ENCODE peak calls at places on chromosome 6, in six cellular contexts. C is GM12878, B is H1, R is HepG2, D is K562, E is HCT116. T is an unnamed sample.

GRCh38 chr6:1635305-1636010 is 25.7 kb downstream of the FOXC1 start:
- DNase-seq in C (no peak), B (no peak), R (no peak), D (no peak), E (no peak), T (no peak)

GRCh38 chr6:30002871-30003270 is 58.2 kb upstream of the POLR1H start:
- DNase-seq in C (no peak), B (no peak), R (no peak), D (no peak), E (no peak), T (no peak)

GRCh38 chr6:37862415-37862814 is 42.9 kb downstream of the ZFAND3 start:
- DNase-seq in C (no peak), B (no peak), R (no peak), D (no peak), E (no peak), T (no peak)

GRCh38 chr6:97322811-97323210 is 39.8 kb upstream of the MMS22L start:
- DNase-seq in C (no peak), B (no peak), R (no peak), D (no peak), E (no peak), T (no peak)

GRCh38 chr6:35392773-35393672 is 50.7 kb downstream of the PPARD start:
- DNase-seq in C (no peak), B (no peak), R (peak), D (peak), E (no peak), T (no peak)

GRCh38 chr6:32566957-32567356 is 22.7 kb downstream of the HLA-DRB1 start:
- DNase-seq in C (no peak), B (no peak), R (no peak), D (no peak), E (no peak), T (no peak)

GRCh38 chr6:91827151-91827550 is 1240.3 kb upstream of the MAP3K7 start:
- DNase-seq in C (no peak), B (no peak), R (no peak), D (no peak), E (no peak), T (no peak)

GRCh38 chr6:38806833-38807232 is 91.7 kb downstream of the DNAH8 start:
- DNase-seq in C (no peak), B (no peak), R (no peak), D (no peak), E (no peak), T (no peak)

GRCh38 chr6:21769973-21770372 is 176.4 kb downstream of the SOX4 start:
- DNase-seq in C (no peak), B (no peak), R (no peak), D (no peak), E (no peak), T (no peak)

GRCh38 chr6:34154668-34155447 is 9.0 kb upstream of the GRM4 start:
- DNase-seq in C (no peak), B (no peak), R (no peak), D (peak), E (no peak), T (peak)

GRCh38 chr6:4848382-4849068 is 72.3 kb downstream of the CDYL start:
- DNase-seq in C (no peak), B (no peak), R (peak), D (no peak), E (no peak), T (peak)

GRCh38 chr6:9397981-9398559 is 962.7 kb upstream of the SLC35B3 start:
- DNase-seq in C (no peak), B (no peak), R (no peak), D (no peak), E (no peak), T (no peak)

GRCh38 chr6:137240168-137240567 is 21.0 kb upstream of the IFNGR1 start:
- DNase-seq in C (no peak), B (no peak), R (peak), D (no peak), E (no peak), T (no peak)

GRCh38 chr6:22035690-22036089 is 261.1 kb downstream of the PRL start:
- DNase-seq in C (no peak), B (no peak), R (no peak), D (no peak), E (no peak), T (no peak)

GRCh38 chr6:168219167-168219566 is 100.4 kb downstream of the DACT2 start:
- DNase-seq in C (no peak), B (no peak), R (no peak), D (no peak), E (no peak), T (no peak)

GRCh38 chr6:157726892-157727628 is 96.0 kb upstream of the SNX9 start:
- DNase-seq in C (no peak), B (no peak), R (no peak), D (no peak), E (no peak), T (no peak)

GRCh38 chr6:157099912-157100593 is 223.3 kb downstream of the TMEM242 start:
- DNase-seq in C (peak), B (no peak), R (no peak), D (peak), E (no peak), T (no peak)

GRCh38 chr6:82068721-82069120 is 178.8 kb downstream of the IBTK start:
- DNase-seq in C (no peak), B (no peak), R (no peak), D (no peak), E (no peak), T (no peak)

GRCh38 chr6:72832271-72832670 is 210.4 kb downstream of the KCNQ5 start:
- DNase-seq in C (no peak), B (no peak), R (no peak), D (no peak), E (no peak), T (no peak)

GRCh38 chr6:75488026-75488425 is 5.6 kb downstream of the FILIP1 start:
- DNase-seq in C (no peak), B (no peak), R (no peak), D (no peak), E (no peak), T (no peak)

GRCh38 chr6:147715035-147715434 is 206.5 kb downstream of the SAMD5 start:
- DNase-seq in C (no peak), B (no peak), R (no peak), D (no peak), E (no peak), T (no peak)

GRCh38 chr6:131061771-131062160 is 1.3 kb downstream of the EPB41L2 start:
- DNase-seq in C (no peak), B (no peak), R (no peak), D (no peak), E (no peak), T (no peak)

GRCh38 chr6:97081010-97081573 is 156.6 kb downstream of the KLHL32 start:
- DNase-seq in C (no peak), B (no peak), R (no peak), D (no peak), E (no peak), T (no peak)

GRCh38 chr6:100456881-100457220 is 7.9 kb downstream of the SIM1 start:
- DNase-seq in C (no peak), B (no peak), R (no peak), D (no peak), E (no peak), T (no peak)

GRCh38 chr6:39335780-39336541 is 13.5 kb upstream of the KCNK16 start:
- DNase-seq in C (no peak), B (no peak), R (no peak), D (no peak), E (no peak), T (no peak)

GRCh38 chr6:30740993-30741784 is 1.3 kb downstream of the FLOT1 start:
- DNase-seq in C (no peak), B (no peak), R (no peak), D (no peak), E (no peak), T (no peak)

GRCh38 chr6:160048471-160048870 is 73.1 kb upstream of the SLC22A1 start:
- DNase-seq in C (no peak), B (no peak), R (no peak), D (no peak), E (no peak), T (no peak)
- TF ChIP-seq JUND in C (no peak), B (no peak), R (no peak), D (no peak), E (no peak), T (no peak)

DNA sequence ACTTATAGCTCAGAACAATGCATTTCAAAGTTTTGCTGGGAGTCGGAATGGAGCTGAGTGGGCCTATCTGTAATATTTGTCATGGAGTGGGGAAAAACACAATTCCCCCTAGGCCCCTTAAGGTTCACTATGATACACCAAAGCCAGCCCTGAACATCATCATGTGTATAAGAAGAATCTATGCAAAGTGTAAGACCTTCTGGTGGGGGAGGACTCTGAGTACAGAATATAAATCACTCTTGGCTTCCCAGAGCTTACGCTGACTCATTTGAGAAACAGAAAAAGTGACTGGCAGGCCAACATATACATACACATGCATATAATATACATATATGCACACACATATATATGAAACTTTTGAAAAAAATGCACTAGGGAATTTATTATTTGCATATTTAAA is 54.1 kb upstream of the UBR2 start:
- DNase-seq in C (no peak), B (no peak), R (no peak), D (no peak), E (no peak), T (no peak)
- TF ChIP-seq JUND in C (no peak), B (no peak), R (no peak), D (no peak), E (no peak), T (no peak)

GRCh38 chr6:161951139-161951538 is 677.3 kb upstream of the AGPAT4 start:
- DNase-seq in C (no peak), B (no peak), R (no peak), D (no peak), E (no peak), T (no peak)
- TF ChIP-seq JUND in C (no peak), B (no peak), R (no peak), D (no peak), E (no peak), T (no peak)

GRCh38 chr6:7914991-7915789 is 4.6 kb upstream of the TXNDC5 start:
- DNase-seq in C (no peak), B (no peak), R (no peak), D (no peak), E (no peak), T (no peak)
- TF ChIP-seq JUND in C (no peak), B (no peak), R (no peak), D (no peak), E (no peak), T (no peak)

GRCh38 chr6:159594750-159595117 is 98.3 kb downstream of the SOD2 start:
- DNase-seq in C (no peak), B (no peak), R (peak), D (no peak), E (peak), T (no peak)

GRCh38 chr6:159594106-159594749 is 98.8 kb downstream of the SOD2 start:
- DNase-seq in C (no peak), B (no peak), R (no peak), D (no peak), E (peak), T (no peak)

GRCh38 chr6:159590794-159591193 is 102.2 kb downstream of the SOD2 start:
- DNase-seq in C (no peak), B (no peak), R (no peak), D (no peak), E (no peak), T (no peak)

GRCh38 chr6:159595173-159595572 is 97.9 kb downstream of the SOD2 start:
- DNase-seq in C (no peak), B (no peak), R (no peak), D (no peak), E (peak), T (no peak)
- TF ChIP-seq JUND in C (no peak), B (no peak), R (no peak), D (no peak), E (no peak), T (no peak)

DNA sequence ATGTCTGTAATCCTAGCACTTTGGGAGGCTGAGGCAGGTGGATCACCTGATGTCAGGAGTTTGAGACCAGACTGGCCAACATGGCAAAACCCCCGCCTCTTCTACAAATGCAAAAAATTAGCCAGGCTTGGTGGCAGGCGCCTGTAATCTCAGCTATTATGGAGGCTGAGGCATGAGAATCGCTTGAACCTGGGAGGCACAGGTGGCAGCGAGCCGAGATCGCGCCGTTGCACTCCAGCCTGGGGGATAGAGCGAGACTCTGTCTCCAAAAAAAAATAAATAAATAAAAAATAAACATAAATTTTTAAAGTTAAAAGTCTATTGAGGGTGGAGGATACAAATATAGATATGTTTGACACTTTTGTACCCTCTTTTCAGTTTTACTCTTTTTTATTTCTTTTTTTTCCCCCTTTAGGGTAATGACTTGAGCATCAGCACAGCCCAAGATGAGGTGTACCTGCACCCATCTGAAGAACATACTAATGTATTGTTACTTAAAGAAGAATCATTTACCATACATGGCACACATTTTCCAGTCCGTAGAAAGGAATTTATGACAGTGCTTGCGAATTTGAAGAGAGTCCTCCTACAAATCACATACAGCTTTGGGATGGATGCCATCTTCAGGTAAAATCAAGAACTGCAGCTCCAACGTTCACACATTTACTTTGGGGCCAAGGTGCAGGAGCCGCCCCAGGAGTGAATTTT is 368.9 kb downstream of the LAMA2 start:
- DNase-seq in C (peak), B (peak), R (peak), D (peak), E (peak), T (peak)
- TF ChIP-seq JUND in C (no peak), B (no peak), R (no peak), D (no peak), E (no peak), T (no peak)

GRCh38 chr6:105489213-105489525 is 86.3 kb upstream of the PREP start:
- DNase-seq in C (no peak), B (no peak), R (no peak), D (no peak), E (no peak), T (no peak)

GRCh38 chr6:105493776-105494175 is 90.9 kb upstream of the PREP start:
- DNase-seq in C (no peak), B (no peak), R (no peak), D (no peak), E (no peak), T (no peak)

GRCh38 chr6:105494688-105495087 is 91.8 kb upstream of the PREP start:
- DNase-seq in C (no peak), B (no peak), R (no peak), D (no peak), E (no peak), T (no peak)

GRCh38 chr6:105495515-105495914 is 92.6 kb upstream of the PREP start:
- DNase-seq in C (no peak), B (no peak), R (no peak), D (no peak), E (no peak), T (no peak)

DNA sequence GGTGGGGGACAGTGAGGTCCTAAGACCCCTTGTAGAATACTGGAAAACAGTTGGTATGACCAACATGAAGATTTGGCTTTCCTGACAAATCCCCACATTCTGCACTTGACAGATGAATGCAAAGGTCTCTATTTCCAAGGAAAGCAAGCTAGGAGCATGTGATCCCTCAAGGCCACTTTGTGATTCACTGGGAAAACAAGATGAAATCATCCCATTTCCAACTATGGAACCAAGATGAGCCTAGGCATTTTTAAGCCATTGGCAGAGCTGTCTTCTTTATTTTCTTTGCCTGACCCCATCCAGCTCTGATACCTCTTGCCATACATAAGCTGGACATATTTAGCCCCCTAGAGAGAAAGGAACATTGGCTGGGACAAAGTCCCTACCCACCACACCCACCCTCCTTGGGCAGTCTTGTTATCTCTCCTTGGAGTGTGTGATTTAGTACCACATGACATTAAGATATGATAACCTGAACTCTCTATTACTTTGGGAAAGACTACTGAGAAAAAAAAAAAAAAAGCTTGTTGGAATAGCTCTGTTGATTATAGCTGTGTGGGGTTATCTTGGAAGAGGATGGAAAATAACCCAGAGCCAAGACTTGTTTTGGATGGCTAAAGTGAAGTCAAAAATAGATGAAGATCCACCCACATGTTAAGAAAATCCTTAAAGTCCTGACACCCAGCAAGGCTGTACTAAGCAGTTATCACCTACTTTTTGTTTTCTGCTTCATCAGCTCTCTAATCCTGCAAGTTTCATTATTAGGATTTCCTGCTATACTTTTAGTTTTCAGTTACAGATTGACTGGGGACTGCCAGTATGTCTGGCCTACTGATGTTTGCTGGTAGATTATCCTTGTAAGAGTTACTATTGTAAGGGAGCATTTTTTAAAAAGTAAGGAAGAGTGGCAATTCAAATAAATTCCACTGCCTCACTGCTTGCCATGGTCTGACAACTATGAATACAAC is 90.1 kb upstream of the PREP start:
- DNase-seq in C (no peak), B (no peak), R (no peak), D (no peak), E (no peak), T (no peak)
- TF ChIP-seq JUND in C (peak), B (no peak), R (no peak), D (no peak), E (no peak), T (no peak)

DNA sequence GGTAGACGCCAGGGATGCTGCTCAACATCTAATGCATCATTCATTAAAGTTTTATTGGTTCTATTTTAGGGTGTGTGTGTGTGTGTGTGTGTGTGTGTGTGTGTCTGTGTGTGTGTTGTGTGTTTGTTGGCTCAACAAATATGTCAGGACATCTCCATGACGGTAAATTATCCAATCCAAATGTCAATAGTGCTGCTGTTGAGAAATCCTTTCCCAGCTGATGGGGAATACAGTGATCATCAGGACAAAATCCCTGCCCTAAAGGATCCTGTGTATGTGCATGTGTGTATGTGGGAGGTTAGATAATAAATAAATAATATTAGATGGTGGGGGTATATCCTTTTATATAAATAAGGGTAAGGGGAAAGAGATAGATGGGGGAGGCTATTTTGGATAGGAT is 59.6 kb downstream of the RNF144B start:
- DNase-seq in C (no peak), B (no peak), R (no peak), D (no peak), E (no peak), T (no peak)
- TF ChIP-seq JUND in C (no peak), B (no peak), R (no peak), D (no peak), E (no peak), T (no peak)

GRCh38 chr6:161439093-161439492 is 165.2 kb upstream of the AGPAT4 start:
- DNase-seq in C (no peak), B (no peak), R (no peak), D (peak), E (peak), T (peak)

GRCh38 chr6:161436106-161436876 is 162.4 kb upstream of the AGPAT4 start:
- DNase-seq in C (no peak), B (no peak), R (no peak), D (no peak), E (no peak), T (no peak)

GRCh38 chr6:161438430-161439030 is 164.7 kb upstream of the AGPAT4 start:
- DNase-seq in C (no peak), B (no peak), R (no peak), D (no peak), E (no peak), T (no peak)

GRCh38 chr6:161435426-161436065 is 161.7 kb upstream of the AGPAT4 start:
- DNase-seq in C (no peak), B (no peak), R (no peak), D (no peak), E (no peak), T (no peak)

GRCh38 chr6:161437851-161438250 is 164.0 kb upstream of the AGPAT4 start:
- DNase-seq in C (no peak), B (no peak), R (no peak), D (no peak), E (no peak), T (no peak)
- TF ChIP-seq JUND in C (no peak), B (no peak), R (no peak), D (no peak), E (no peak), T (no peak)

T was measured in T47D.